ENCODE peak calls at places on chromosomes 3 and 15, in seven cellular contexts. V is cardiac fibroblast, E is astrocyte of the cerebellum, A is uterus, Z is WERI-Rb-1, M is AG04449, U is GM06990. N is an unnamed sample.
A peak's percentile ranks its signal among the peaks of the same experiment; 100 is the strongest.

GRCh38 chr3:164194842-164195241 is 883.5 kb downstream of the SI start:
- DNase-seq in V (no peak), E (no peak), A (no peak), Z (no peak), M (no peak), U (no peak), N (no peak)

GRCh38 chr3:133896002-133896761 is 500 bp upstream of the RAB6B start:
- DNase-seq in V (peak; percentile 10), E (no peak), A (no peak), Z (no peak), M (no peak), U (no peak), N (no peak)

GRCh38 chr3:43394071-43394501 is 107.7 kb downstream of the SNRK start:
- DNase-seq in V (peak; percentile 62), E (no peak), A (peak; percentile 48), Z (no peak), M (no peak), U (no peak), N (peak; percentile 11)

GRCh38 chr15:67307156-67307555 is 52.6 kb downstream of the IQCH start:
- DNase-seq in V (peak; percentile 41), E (no peak), A (no peak), Z (no peak), M (no peak), U (no peak), N (no peak)

GRCh38 chr3:110165344-110165743 is 828.0 kb upstream of the DPPA4 start:
- DNase-seq in V (peak; percentile 8), E (no peak), A (no peak), Z (no peak), M (no peak), U (no peak), N (no peak)

GRCh38 chr15:74172751-74173544 is 562 bp upstream of the ISLR start:
- DNase-seq in V (peak; percentile 72), E (peak; percentile 23), A (peak; percentile 85), Z (no peak), M (no peak), U (no peak), N (no peak)

GRCh38 chr3:139355502-139355901 is 11.7 kb downstream of the MRPS22 start:
- DNase-seq in V (peak; percentile 44), E (no peak), A (peak; percentile 45), Z (peak; percentile 70), M (no peak), U (no peak), N (no peak)

GRCh38 chr15:74545776-74546656 is 5.0 kb downstream of the ARID3B start:
- DNase-seq in V (peak; percentile 100), E (peak; percentile 99), A (peak; percentile 99), Z (peak; percentile 39), M (peak; percentile 94), U (peak; percentile 93), N (peak; percentile 97)

GRCh38 chr15:39584662-39585393 is 3.9 kb downstream of the THBS1 start:
- DNase-seq in V (peak; percentile 26), E (no peak), A (no peak), Z (no peak), M (peak; percentile 21), U (no peak), N (no peak)

GRCh38 chr3:24519368-24520100 is 24.9 kb upstream of the THRB start:
- DNase-seq in V (peak; percentile 15), E (no peak), A (no peak), Z (no peak), M (no peak), U (no peak), N (no peak)

GRCh38 chr15:97904196-97904572 is 56.3 kb upstream of the ARRDC4 start:
- DNase-seq in V (peak; percentile 56), E (peak; percentile 48), A (peak; percentile 76), Z (peak; percentile 37), M (no peak), U (no peak), N (peak; percentile 24)

GRCh38 chr3:177694316-177694715 is 497.0 kb upstream of the TBL1XR1 start:
- DNase-seq in V (peak; percentile 80), E (peak; percentile 49), A (no peak), Z (no peak), M (no peak), U (no peak), N (no peak)

GRCh38 chr3:73762855-73763254 is 138.1 kb upstream of the PDZRN3 start:
- DNase-seq in V (no peak), E (no peak), A (no peak), Z (no peak), M (no peak), U (no peak), N (no peak)

GRCh38 chr3:99286266-99286845 is 352.0 kb upstream of the COL8A1 start:
- DNase-seq in V (peak; percentile 43), E (no peak), A (no peak), Z (no peak), M (no peak), U (no peak), N (peak; percentile 44)

GRCh38 chr3:160331127-160331937 is 67.7 kb downstream of the IFT80 start:
- DNase-seq in V (peak; percentile 93), E (peak; percentile 26), A (no peak), Z (no peak), M (peak; percentile 69), U (no peak), N (peak; percentile 51)

GRCh38 chr3:100603449-100603848 is 6.0 kb upstream of the ADGRG7 start:
- DNase-seq in V (peak; percentile 58), E (peak; percentile 15), A (no peak), Z (peak; percentile 33), M (no peak), U (no peak), N (no peak)

GRCh38 chr3:113231827-113232253 is 20.5 kb downstream of the BOC start:
- DNase-seq in V (peak; percentile 88), E (peak; percentile 83), A (no peak), Z (no peak), M (peak; percentile 47), U (no peak), N (peak; percentile 73)

GRCh38 chr15:61715082-61715481 is 345.2 kb downstream of the VPS13C start:
- DNase-seq in V (no peak), E (peak; percentile 29), A (no peak), Z (no peak), M (no peak), U (no peak), N (no peak)

GRCh38 chr3:45002680-45003079 is 23.4 kb upstream of the CLEC3B start:
- DNase-seq in V (no peak), E (no peak), A (no peak), Z (no peak), M (no peak), U (no peak), N (no peak)

GRCh38 chr15:89171136-89172072 is 50.0 kb downstream of the RLBP1 start:
- DNase-seq in V (peak; percentile 63), E (no peak), A (no peak), Z (peak; percentile 57), M (no peak), U (no peak), N (no peak)

GRCh38 chr15:69302929-69303328 is 4.2 kb downstream of the PAQR5 start:
- DNase-seq in V (no peak), E (no peak), A (no peak), Z (no peak), M (no peak), U (no peak), N (no peak)

GRCh38 chr15:69305933-69306568 is 7.3 kb downstream of the PAQR5 start:
- DNase-seq in V (no peak), E (no peak), A (no peak), Z (no peak), M (no peak), U (no peak), N (no peak)

GRCh38 chr15:69304176-69304533 is 5.4 kb downstream of the PAQR5 start:
- DNase-seq in V (peak; percentile 94), E (no peak), A (no peak), Z (no peak), M (peak; percentile 65), U (no peak), N (no peak)

GRCh38 chr15:69305204-69305931 is 6.7 kb downstream of the PAQR5 start:
- DNase-seq in V (peak; percentile 97), E (no peak), A (no peak), Z (no peak), M (peak; percentile 36), U (no peak), N (no peak)

GRCh38 chr15:69303337-69304175 is 4.8 kb downstream of the PAQR5 start:
- DNase-seq in V (no peak), E (no peak), A (no peak), Z (no peak), M (no peak), U (no peak), N (no peak)
- TF ChIP-seq CTCF in V (peak; percentile 7), E (no peak), A (no peak), Z (no peak), M (no peak), U (peak; percentile 23), N (peak; percentile 31)

GRCh38 chr3:57154470-57154869 is 10.7 kb downstream of the IL17RD start:
- DNase-seq in V (no peak), E (no peak), A (no peak), Z (no peak), M (no peak), U (no peak), N (no peak)

GRCh38 chr3:57152150-57152549 is 13.0 kb downstream of the IL17RD start:
- DNase-seq in V (peak; percentile 14), E (no peak), A (peak; percentile 41), Z (no peak), M (no peak), U (no peak), N (no peak)

GRCh38 chr3:57152761-57153160 is 12.4 kb downstream of the IL17RD start:
- DNase-seq in V (no peak), E (no peak), A (no peak), Z (no peak), M (no peak), U (no peak), N (no peak)

GRCh38 chr3:57157666-57158065 is 7.5 kb downstream of the IL17RD start:
- DNase-seq in V (no peak), E (no peak), A (no peak), Z (no peak), M (no peak), U (no peak), N (no peak)

GRCh38 chr3:57155214-57155613 is 9.9 kb downstream of the IL17RD start:
- DNase-seq in V (no peak), E (no peak), A (no peak), Z (no peak), M (no peak), U (no peak), N (no peak)
- H3K4me3 ChIP-seq in V (no peak overlapping the region), E (no peak overlapping the region), A (no peak overlapping the region), Z (no peak overlapping the region), M (no peak overlapping the region), U (no peak overlapping the region), N (no peak overlapping the region)

GRCh38 chr15:41438206-41438605 is 21.3 kb downstream of the RTF1 start:
- DNase-seq in V (peak; percentile 33), E (no peak), A (no peak), Z (no peak), M (no peak), U (no peak), N (no peak)

GRCh38 chr15:41429003-41429890 is 12.4 kb downstream of the RTF1 start:
- DNase-seq in V (no peak), E (no peak), A (no peak), Z (no peak), M (no peak), U (peak; percentile 59), N (no peak)

GRCh38 chr15:41435037-41435786 is 18.3 kb downstream of the RTF1 start:
- DNase-seq in V (no peak), E (no peak), A (no peak), Z (no peak), M (no peak), U (no peak), N (no peak)
- TF ChIP-seq CTCF in V (no peak), E (no peak), A (no peak), Z (no peak), M (no peak), U (no peak), N (no peak)

GRCh38 chr3:167750273-167750971 is 14.9 kb downstream of the SERPINI1 start:
- DNase-seq in V (no peak), E (no peak), A (no peak), Z (no peak), M (no peak), U (peak; percentile 27), N (no peak)
- H3K4me3 ChIP-seq in V (no peak overlapping the region), E (no peak overlapping the region), A (no peak overlapping the region), Z (no peak overlapping the region), M (no peak overlapping the region), U (no peak overlapping the region), N (no peak overlapping the region)

N was measured in retinal pigment epithelial cell.